ENCODE peak calls at places on chromosomes 6 and 20, in ten cellular contexts. W is effector memory CD8-positive, alpha-beta T cell; P is fibroblast of mammary gland; Y is HCT116; N is glutamatergic neuron; L is central memory CD4-positive, alpha-beta T cell; U is AG04450; X is Kasumi-1; S is NCI-H510A treated with DMSO at 0.1 percent for 48 hours; V is activated T-helper 1 cell treated with anti-CD3 and anti-CD28 coated beads, Interleukin-2, amount 50 U/mL, for 16 hours. I is an unnamed sample.
A peak's percentile ranks its signal among the peaks of the same experiment; 100 is the strongest.

GRCh38 chr6:113049190-113049589 is 702.1 kb downstream of the RFPL4B start:
- DNase-seq in W (no peak), P (peak; percentile 38), Y (no peak), N (no peak), L (no peak), U (no peak), X (no peak), S (no peak), V (no peak), I (no peak)

GRCh38 chr6:2942916-2943563 is 28.3 kb downstream of the SERPINB6 start:
- DNase-seq in W (no peak), P (no peak), Y (no peak), N (no peak), L (peak; percentile 6), U (no peak), X (peak; percentile 58), S (peak; percentile 87), V (no peak), I (no peak)

GRCh38 chr20:63500902-63501817 is 2.3 kb upstream of the EEF1A2 start:
- DNase-seq in W (no peak), P (no peak), Y (no peak), N (peak; percentile 23), L (no peak), U (no peak), X (no peak), S (no peak), V (no peak), I (no peak)

GRCh38 chr20:50417484-50418235 is 92.5 kb upstream of the PTPN1 start:
- DNase-seq in W (no peak), P (no peak), Y (no peak), N (no peak), L (no peak), U (no peak), X (no peak), S (no peak), V (no peak), I (no peak)

GRCh38 chr20:56373942-56374341 is 15.2 kb downstream of the FAM210B start:
- DNase-seq in W (no peak), P (peak; percentile 96), Y (no peak), N (no peak), L (no peak), U (peak; percentile 90), X (peak; percentile 77), S (no peak), V (no peak), I (no peak)

GRCh38 chr6:296151-297122 is 4.2 kb downstream of the DUSP22 start:
- DNase-seq in W (no peak), P (no peak), Y (no peak), N (no peak), L (no peak), U (no peak), X (no peak), S (no peak), V (no peak), I (no peak)

GRCh38 chr6:34115396-34116314 is 30.2 kb downstream of the GRM4 start:
- DNase-seq in W (no peak), P (no peak), Y (no peak), N (no peak), L (no peak), U (no peak), X (no peak), S (no peak), V (no peak), I (no peak)

GRCh38 chr20:50642288-50642803 is 49.0 kb downstream of the RIPOR3 start:
- DNase-seq in W (no peak), P (no peak), Y (no peak), N (no peak), L (no peak), U (no peak), X (no peak), S (no peak), V (no peak), I (no peak)

GRCh38 chr20:61939691-61940360 is 125.9 kb downstream of the TAF4 start:
- DNase-seq in W (no peak), P (no peak), Y (no peak), N (no peak), L (no peak), U (no peak), X (no peak), S (no peak), V (no peak), I (no peak)

GRCh38 chr6:132190097-132190814 is 211.0 kb downstream of the MOXD1 start:
- DNase-seq in W (no peak), P (peak; percentile 69), Y (peak; percentile 3), N (no peak), L (no peak), U (no peak), X (no peak), S (no peak), V (no peak), I (no peak)

GRCh38 chr6:163094881-163095280 is 319.6 kb upstream of the QKI start:
- DNase-seq in W (no peak), P (no peak), Y (no peak), N (no peak), L (no peak), U (no peak), X (no peak), S (no peak), V (no peak), I (no peak)

GRCh38 chr6:143027058-143027457 is 33.6 kb upstream of the AIG1 start:
- DNase-seq in W (peak; percentile 33), P (peak; percentile 45), Y (peak; percentile 7), N (peak; percentile 36), L (peak; percentile 23), U (no peak), X (no peak), S (peak; percentile 0), V (peak; percentile 7), I (no peak)

GRCh38 chr6:52284131-52284459 is 447 bp downstream of the MCM3 start:
- DNase-seq in W (no peak), P (peak; percentile 21), Y (no peak), N (peak; percentile 62), L (no peak), U (no peak), X (no peak), S (peak; percentile 93), V (no peak), I (no peak)

GRCh38 chr6:135322427-135323201 is 141.5 kb downstream of the MYB start:
- DNase-seq in W (no peak), P (no peak), Y (no peak), N (no peak), L (no peak), U (no peak), X (no peak), S (no peak), V (no peak), I (no peak)

GRCh38 chr6:18406955-18407738 is 20.0 kb downstream of the RNF144B start:
- DNase-seq in W (no peak), P (peak; percentile 28), Y (no peak), N (no peak), L (no peak), U (no peak), X (no peak), S (no peak), V (no peak), I (no peak)

GRCh38 chr6:3617192-3617631 is 134.3 kb downstream of the PXDC1 start:
- DNase-seq in W (no peak), P (no peak), Y (no peak), N (no peak), L (no peak), U (no peak), X (no peak), S (no peak), V (no peak), I (no peak)

GRCh38 chr20:53643031-53643832 is 49.6 kb upstream of the ZNF217 start:
- DNase-seq in W (peak; percentile 45), P (peak; percentile 80), Y (peak; percentile 57), N (no peak), L (peak; percentile 73), U (no peak), X (peak; percentile 90), S (no peak), V (peak; percentile 35), I (no peak)

GRCh38 chr20:19317240-19318069 is 105.0 kb downstream of the SLC24A3 start:
- DNase-seq in W (no peak), P (no peak), Y (no peak), N (no peak), L (no peak), U (no peak), X (no peak), S (no peak), V (no peak), I (no peak)

GRCh38 chr20:346640-347316 is at the start of gene NRSN2:
- DNase-seq in W (no peak), P (peak; percentile 62), Y (no peak), N (peak; percentile 86), L (no peak), U (no peak), X (no peak), S (peak; percentile 73), V (no peak), I (peak; percentile 83)

GRCh38 chr20:32914031-32914430 is 55.3 kb downstream of the EFCAB8 start:
- DNase-seq in W (no peak), P (no peak), Y (no peak), N (no peak), L (no peak), U (no peak), X (no peak), S (no peak), V (no peak), I (no peak)

GRCh38 chr6:157106487-157106886 is 216.8 kb downstream of the TMEM242 start:
- DNase-seq in W (no peak), P (peak; percentile 72), Y (peak; percentile 29), N (no peak), L (no peak), U (no peak), X (no peak), S (no peak), V (no peak), I (peak; percentile 52)

GRCh38 chr6:121584591-121585369 is 149.3 kb downstream of the GJA1 start:
- DNase-seq in W (no peak), P (peak; percentile 21), Y (no peak), N (no peak), L (no peak), U (no peak), X (no peak), S (no peak), V (no peak), I (no peak)

GRCh38 chr6:13573669-13574110 is 711 bp upstream of the SIRT5 start:
- DNase-seq in W (no peak), P (peak; percentile 65), Y (peak; percentile 18), N (no peak), L (no peak), U (no peak), X (peak; percentile 63), S (peak; percentile 12), V (no peak), I (no peak)

GRCh38 chr6:139124887-139125672 is 9.8 kb upstream of the HECA start:
- DNase-seq in W (peak; percentile 72), P (peak; percentile 79), Y (peak; percentile 70), N (peak; percentile 38), L (peak; percentile 87), U (no peak), X (peak; percentile 91), S (no peak), V (peak; percentile 53), I (peak; percentile 58)

GRCh38 chr6:169162968-169163903 is 90.4 kb downstream of the THBS2 start:
- DNase-seq in W (no peak), P (peak; percentile 100), Y (peak; percentile 74), N (no peak), L (no peak), U (peak; percentile 70), X (peak; percentile 83), S (no peak), V (no peak), I (peak; percentile 16)

GRCh38 chr6:156910938-156911337 is 133.8 kb downstream of the ARID1B start:
- DNase-seq in W (no peak), P (peak; percentile 51), Y (no peak), N (no peak), L (no peak), U (no peak), X (no peak), S (no peak), V (no peak), I (no peak)

GRCh38 chr6:16769131-16769985 is 8.1 kb upstream of the ATXN1 start:
- DNase-seq in W (peak; percentile 68), P (peak; percentile 85), Y (peak; percentile 84), N (no peak), L (peak; percentile 74), U (no peak), X (peak; percentile 95), S (no peak), V (peak; percentile 23), I (peak; percentile 100)

GRCh38 chr6:83192871-83193746 is at the start of the genes PGM3 and RWDD2A:
- DNase-seq in W (peak; percentile 90), P (peak; percentile 77), Y (peak; percentile 56), N (peak; percentile 92), L (peak; percentile 87), U (peak; percentile 58), X (peak; percentile 70), S (peak; percentile 39), V (peak; percentile 71), I (peak; percentile 78)